ENCODE peak calls at places on chromosomes 12 and 14, in four cellular contexts. V, P, Q and R are unnamed samples.

GRCh38 chr12:120855823-120856589 is 48.2 kb downstream of the SPPL3 start:
- ATAC-seq in V (no peak), P (no peak), Q (peak), R (no peak)

GRCh38 chr14:32816588-32816987 is 122.1 kb upstream of the NPAS3 start:
- ATAC-seq in V (no peak), P (no peak), Q (no peak), R (no peak)

GRCh38 chr14:64745511-64746041 is 41.4 kb downstream of the PLEKHG3 start:
- ATAC-seq in V (peak), P (no peak), Q (peak), R (peak)

GRCh38 chr14:94125659-94126418 is 3.6 kb downstream of the IFI27L2 start:
- ATAC-seq in V (no peak), P (no peak), Q (no peak), R (no peak)

GRCh38 chr12:11865835-11866234 is 204.9 kb upstream of the BCL2L14 start:
- ATAC-seq in V (no peak), P (no peak), Q (no peak), R (no peak)

GRCh38 chr12:6276936-6277615 is 33.4 kb upstream of the PLEKHG6 start:
- ATAC-seq in V (no peak), P (no peak), Q (no peak), R (no peak)

GRCh38 chr12:43292699-43293098 is 259.3 kb downstream of the ADAMTS20 start:
- ATAC-seq in V (no peak), P (no peak), Q (no peak), R (no peak)

GRCh38 chr14:81220767-81221578 is at the start of gene GTF2A1:
- ATAC-seq in V (peak), P (peak), Q (peak), R (peak)